ENCODE peak calls at places on chromosomes 4 and X, in five cellular contexts. H is H9; Z is fibroblast of mammary gland; X is activated T-helper 1 cell treated with anti-CD3 and anti-CD28 coated beads, Interleukin-12 subunit alpha, Interleukin-12 subunit beta, Interleukin-2, Interleukin-4 antibody, amounts not matched to agents 30 ng/mL and 10 ng/mL and 1 ng/mL, durations not matched to agents 14 hours and 24 hours and 36 hours; K is astrocyte of the spinal cord. Q is an unnamed sample.

GRCh38 chr4:40550900-40551546 is 78.6 kb downstream of the RBM47 start:
- DNase-seq in X (peak; percentile 37), K (peak; percentile 30), H (no peak), Z (peak; percentile 53), Q (peak; percentile 76)

GRCh38 chr4:120683902-120684540 is 238.5 kb downstream of the PRDM5 start:
- DNase-seq in Z (peak; percentile 25), H (no peak), X (no peak), K (no peak), Q (peak; percentile 57)

GRCh38 chr4:153541426-153542096 is 75.4 kb downstream of the TMEM131L start:
- DNase-seq in Z (peak; percentile 92), H (no peak), X (peak; percentile 32), K (peak; percentile 92), Q (no peak)

GRCh38 chr4:113080624-113081023 is 31.2 kb downstream of the ANK2 start:
- DNase-seq in H (no peak), K (no peak), Z (no peak), X (no peak), Q (no peak)

GRCh38 chrX:30748337-30748960 is 95.2 kb downstream of the GK start:
- DNase-seq in X (no peak), H (no peak), Z (no peak), K (no peak), Q (no peak)

GRCh38 chrX:45358417-45358816 is 157.7 kb upstream of the DIPK2B start:
- DNase-seq in K (no peak), X (no peak), H (no peak), Z (no peak), Q (no peak)

GRCh38 chrX:638482-639131 is 8.0 kb downstream of the SHOX start:
- DNase-seq in Z (no peak), X (no peak), K (no peak), H (peak; percentile 65), Q (no peak)

GRCh38 chr4:182427530-182427929 is 184.3 kb downstream of the TENM3 start:
- DNase-seq in H (no peak), K (peak; percentile 31), Z (peak; percentile 53), X (no peak), Q (no peak)

GRCh38 chrX:82748901-82749505 is 759.1 kb upstream of the POU3F4 start:
- DNase-seq in H (no peak), K (peak; percentile 37), X (no peak), Z (peak; percentile 37), Q (no peak)

GRCh38 chr4:3217266-3217665 is 31.7 kb upstream of the MSANTD1 start:
- DNase-seq in H (no peak), Z (no peak), K (no peak), X (no peak), Q (no peak)

GRCh38 chrX:3346436-3347329 is at the start of gene MXRA5:
- DNase-seq in Z (peak; percentile 32), K (peak; percentile 61), X (no peak), H (peak; percentile 76), Q (no peak)

Q was measured in kidney glomerular epithelial cell.